ENCODE peak calls at places on chromosomes 7 and 10, in six cellular contexts. I is sigmoid colon, T is GM12878, C is stomach, F is transverse colon, A is suprapubic skin. Z is an unnamed sample.

GRCh38 chr10:43408331-43408709 is 666 bp downstream of the HNRNPF start:
- DNase-seq in T (no peak), A (peak; percentile 84), I (no peak), F (no peak), C (no peak), Z (no peak)

GRCh38 chr10:2839081-2839725 is 228.1 kb upstream of the PFKP start:
- DNase-seq in F (peak; percentile 41), C (no peak), A (no peak), T (no peak), I (no peak), Z (peak; percentile 37)

GRCh38 chr10:95661818-95662217 is 5.3 kb upstream of the ALDH18A1 start:
- DNase-seq in A (no peak), F (no peak), I (no peak), T (no peak), C (no peak), Z (no peak)

GRCh38 chr7:41918597-41918996 is 215.7 kb upstream of the INHBA start:
- DNase-seq in A (no peak), I (no peak), F (no peak), T (no peak), C (no peak), Z (no peak)

GRCh38 chr10:68096913-68097509 is 12.3 kb upstream of the MYPN start:
- DNase-seq in I (no peak), C (peak; percentile 45), T (no peak), F (peak; percentile 72), A (peak; percentile 68), Z (no peak)

GRCh38 chr7:94391716-94392390 is 2.8 kb upstream of the COL1A2 start:
- DNase-seq in C (no peak), T (no peak), A (no peak), F (no peak), I (no peak), Z (no peak)

GRCh38 chr10:127619550-127619949 is 70.4 kb downstream of the NPS start:
- DNase-seq in I (no peak), F (no peak), A (no peak), T (no peak), C (no peak), Z (no peak)

GRCh38 chr7:13850185-13850752 is 139.2 kb downstream of the ETV1 start:
- DNase-seq in I (no peak), A (no peak), C (no peak), T (peak; percentile 9), F (peak; percentile 11), Z (no peak)

GRCh38 chr10:132100556-132101349 is 35.0 kb downstream of the JAKMIP3 start:
- DNase-seq in A (no peak), F (no peak), T (no peak), C (peak; percentile 23), I (peak; percentile 20), Z (no peak)

GRCh38 chr7:142711722-142712616 is 37.3 kb upstream of the PRSS1 start:
- DNase-seq in T (no peak), I (no peak), F (no peak), C (no peak), A (no peak), Z (no peak)

GRCh38 chr7:137142376-137142775 is 201.2 kb downstream of the PTN start:
- DNase-seq in T (no peak), A (no peak), C (no peak), I (no peak), F (no peak), Z (no peak)

GRCh38 chr7:36253699-36254098 is 100.6 kb downstream of the EEPD1 start:
- DNase-seq in I (no peak), C (no peak), T (no peak), F (no peak), A (no peak), Z (no peak)

GRCh38 chr10:72523932-72524396 is 101.9 kb downstream of the MICU1 start:
- DNase-seq in F (no peak), I (no peak), C (no peak), A (no peak), T (no peak), Z (no peak)

GRCh38 chr7:44935016-44935415 is 43.8 kb downstream of the MYO1G start:
- DNase-seq in C (no peak), T (no peak), A (no peak), F (no peak), I (no peak), Z (no peak)

GRCh38 chr10:54800677-54801480 is at the start of gene PCDH15:
- DNase-seq in C (no peak), A (no peak), F (no peak), I (no peak), T (peak; percentile 1), Z (no peak)

GRCh38 chr7:4069268-4070095 is 612.6 kb upstream of the FOXK1 start:
- DNase-seq in I (no peak), F (no peak), T (no peak), A (no peak), C (no peak), Z (no peak)

DNA sequence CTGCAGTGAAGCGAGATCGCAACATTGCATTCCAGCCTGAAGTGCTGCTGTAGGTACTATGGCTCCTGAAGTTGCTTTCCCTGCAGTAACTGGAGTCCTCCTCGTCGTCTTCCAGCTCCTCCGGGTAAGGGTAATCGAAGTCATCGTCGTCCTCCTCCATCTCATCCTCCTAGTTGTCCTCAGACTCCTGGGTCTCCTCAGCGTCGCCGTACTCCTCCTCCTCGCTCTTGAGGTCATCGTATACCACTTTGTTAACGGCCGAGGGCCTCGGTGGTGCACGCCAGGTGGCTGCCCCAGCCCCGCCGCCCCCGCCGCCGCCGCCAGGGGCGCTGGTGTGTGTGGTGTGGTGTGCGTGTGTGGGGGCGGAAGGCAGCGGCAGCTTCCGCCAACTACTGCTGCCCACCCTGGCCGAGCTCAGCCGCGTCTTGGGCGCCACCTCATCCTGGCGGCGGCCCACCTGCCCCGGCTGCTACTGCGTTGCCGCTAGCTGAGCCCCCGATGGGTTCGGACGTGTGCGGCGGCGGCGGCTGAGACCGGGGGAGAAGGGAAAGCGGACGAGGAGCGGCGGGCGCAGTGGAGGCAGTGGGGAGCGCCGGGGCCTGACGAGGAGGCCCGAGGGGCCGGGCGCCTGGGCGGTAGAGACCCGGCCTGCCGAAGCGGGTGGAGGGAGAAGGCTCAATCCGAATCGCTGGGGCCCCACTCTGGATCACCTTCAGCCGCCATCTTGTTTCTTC is 11.8 kb upstream of the ACBD5 start:
- DNase-seq in F (peak; percentile 83), C (peak; percentile 79), I (no peak), A (no peak), T (peak; percentile 27), Z (no peak)
- TF ChIP-seq POLR2A in F (no peak), C (no peak), I (no peak), A (peak; percentile 19), T (peak; percentile 98), Z (no peak)

GRCh38 chr7:91876391-91877133 is 3.9 kb downstream of the MTERF1 start:
- DNase-seq in T (no peak), F (no peak), C (no peak), A (no peak), I (no peak), Z (no peak)
- TF ChIP-seq CTCF in T (no peak), F (no peak), C (no peak), A (peak; percentile 28), I (no peak), Z (peak; percentile 33)

GRCh38 chr10:75538144-75538543 is 106.7 kb downstream of the LRMDA start:
- DNase-seq in T (no peak), I (no peak), A (no peak), C (no peak), F (no peak), Z (no peak)

GRCh38 chr10:75541411-75541810 is 110.0 kb downstream of the LRMDA start:
- DNase-seq in T (no peak), A (no peak), C (no peak), F (no peak), I (no peak), Z (no peak)

GRCh38 chr10:75542902-75543301 is 111.5 kb downstream of the LRMDA start:
- DNase-seq in F (peak; percentile 30), A (peak; percentile 85), I (peak; percentile 90), C (no peak), T (no peak), Z (no peak)

GRCh38 chr10:75542084-75542483 is 110.7 kb downstream of the LRMDA start:
- DNase-seq in T (no peak), F (no peak), I (no peak), A (no peak), C (no peak), Z (no peak)

DNA sequence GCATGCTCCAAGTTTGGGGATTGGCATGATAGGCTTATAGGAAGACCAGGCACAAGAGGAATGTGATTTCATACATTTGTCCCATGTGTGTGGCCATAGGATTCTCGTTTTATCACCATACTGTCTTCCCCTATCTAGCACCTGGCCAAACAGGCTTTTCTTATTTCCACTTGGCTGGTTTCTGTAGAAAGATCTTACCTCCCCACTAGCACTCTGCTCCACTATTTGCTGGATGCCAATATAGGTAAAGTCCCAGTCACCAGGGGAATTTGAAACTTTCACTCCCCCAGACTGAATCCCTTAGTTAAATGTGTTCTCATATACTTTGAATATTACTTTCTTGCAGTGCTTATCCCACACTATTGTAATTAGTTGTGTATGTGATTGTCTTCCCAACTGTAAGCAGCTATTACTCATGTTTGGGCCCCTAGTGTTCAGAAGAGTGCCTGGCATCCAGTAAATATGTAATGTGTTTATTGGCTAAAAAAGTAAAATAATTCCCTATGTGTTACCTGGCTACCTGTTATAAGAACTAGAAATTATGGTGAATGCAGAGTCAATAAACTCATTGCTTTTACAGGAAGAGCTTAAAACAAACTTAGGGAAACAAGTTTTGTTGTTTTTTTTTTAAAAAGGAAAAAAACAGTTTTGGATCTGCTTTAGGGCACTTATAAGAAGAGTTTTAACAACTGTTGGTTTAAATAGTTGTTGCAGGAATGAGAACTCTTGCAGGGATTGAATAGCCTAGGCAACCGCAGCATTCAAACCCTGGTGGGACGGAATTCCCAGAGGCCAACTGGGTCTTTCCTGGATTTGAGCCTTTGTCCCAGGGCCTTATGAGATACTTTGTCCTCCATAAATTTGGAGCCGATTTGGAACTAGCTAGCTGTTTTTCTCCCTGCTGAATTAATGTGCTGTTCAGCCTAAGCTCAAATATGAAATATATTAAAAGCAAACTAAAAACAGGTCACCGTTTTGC is 109.2 kb downstream of the LRMDA start:
- DNase-seq in I (no peak), A (no peak), F (no peak), C (no peak), T (no peak), Z (no peak)
- TF ChIP-seq POLR2AphosphoS5 in I (no peak), A (no peak), F (no peak), C (no peak), T (no peak), Z (no peak)

GRCh38 chr10:4766449-4766848 is 59.6 kb upstream of the AKR1E2 start:
- DNase-seq in I (no peak), A (no peak), C (no peak), F (no peak), T (no peak), Z (no peak)

GRCh38 chr10:4763513-4763912 is 62.5 kb upstream of the AKR1E2 start:
- DNase-seq in I (no peak), T (no peak), A (no peak), C (no peak), F (no peak), Z (no peak)

GRCh38 chr10:4767033-4767814 is 58.8 kb upstream of the AKR1E2 start:
- DNase-seq in I (no peak), T (no peak), C (no peak), F (no peak), A (no peak), Z (peak; percentile 25)

GRCh38 chr10:4765428-4765827 is 60.6 kb upstream of the AKR1E2 start:
- DNase-seq in I (no peak), C (no peak), T (no peak), F (no peak), A (no peak), Z (no peak)

DNA sequence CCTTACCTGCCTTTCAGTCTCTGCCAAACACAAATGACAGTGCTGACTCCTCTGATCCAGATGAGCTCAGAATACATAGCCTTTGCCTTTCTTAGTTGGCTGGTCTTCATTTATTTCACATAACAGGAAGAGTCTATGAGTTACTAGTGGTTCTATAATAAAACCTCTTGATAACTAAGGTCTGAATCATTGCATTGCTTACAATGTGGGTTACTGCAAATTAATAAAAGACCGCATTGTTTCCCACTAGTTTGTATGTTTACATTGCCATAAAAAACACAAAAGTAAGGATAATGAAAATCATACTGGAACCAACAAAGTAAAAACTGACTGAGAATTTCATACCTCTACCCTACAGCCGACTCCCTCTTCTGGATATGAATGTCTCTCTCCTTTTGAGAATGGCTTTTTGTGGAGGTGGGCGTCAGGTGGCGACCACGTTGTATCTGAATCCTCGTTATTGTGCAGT is 62.0 kb upstream of the AKR1E2 start:
- DNase-seq in F (no peak), C (no peak), I (no peak), T (no peak), A (no peak), Z (no peak)
- TF ChIP-seq POLR2A in F (no peak), C (no peak), I (no peak), T (no peak), A (no peak), Z (no peak)

Z was measured in prostate gland.